ENCODE peak calls at places on chromosomes 7 and 10, in nine cellular contexts. O is NCI-H1092; F is GM06990; B is stimulated activated CD8-positive, alpha-beta memory T cell treated with anti-CD3 and anti-CD28 coated beads, Interleukin-7, amount 100 ng/mL, for 4 hours; C is OCI-LY7; M is left lung; R is endothelial cell; Z is NCI-H510A treated with DMSO at 0.1 percent for 48 hours; S is mesothelial cell of epicardium. A is an unnamed sample.

GRCh38 chr7:100942038-100942774 is 7.1 kb upstream of the MUC3A start:
- DNase-seq in O (no peak), F (no peak), B (no peak), C (no peak), M (no peak), R (no peak), Z (no peak), S (no peak), A (no peak)

GRCh38 chr7:81081626-81082025 is 162.8 kb upstream of the SEMA3C start:
- DNase-seq in O (no peak), F (no peak), B (no peak), C (no peak), M (no peak), R (no peak), Z (no peak), S (no peak), A (no peak)

GRCh38 chr10:43002596-43002995 is 74.3 kb upstream of the RET start:
- DNase-seq in O (no peak), F (no peak), B (no peak), C (no peak), M (no peak), R (no peak), Z (no peak), S (no peak), A (no peak)

GRCh38 chr10:132145002-132145401 is 41.7 kb upstream of the DPYSL4 start:
- DNase-seq in O (no peak), F (no peak), B (no peak), C (no peak), M (no peak), R (no peak), Z (no peak), S (no peak), A (no peak)

GRCh38 chr7:96183163-96183562 is 138.7 kb downstream of the SLC25A13 start:
- DNase-seq in O (no peak), F (no peak), B (no peak), C (no peak), M (no peak), R (no peak), Z (no peak), S (no peak), A (no peak)

GRCh38 chr10:110226926-110227641 is 19.7 kb downstream of the MXI1 start:
- DNase-seq in O (peak; percentile 60), F (peak; percentile 63), B (peak; percentile 77), C (no peak), M (peak; percentile 78), R (peak; percentile 28), Z (no peak), S (peak; percentile 71), A (no peak)

GRCh38 chr7:139623518-139623917 is 100.0 kb downstream of the CLEC2L start:
- DNase-seq in O (no peak), F (no peak), B (no peak), C (peak; percentile 7), M (no peak), R (no peak), Z (no peak), S (no peak), A (no peak)

GRCh38 chr10:75211007-75211735 is 575 bp downstream of the VDAC2 start:
- DNase-seq in O (no peak), F (no peak), B (no peak), C (peak; percentile 47), M (peak; percentile 39), R (no peak), Z (no peak), S (no peak), A (no peak)

GRCh38 chr7:101527844-101528667 is 101.0 kb downstream of the MYL10 start:
- DNase-seq in O (no peak), F (no peak), B (no peak), C (no peak), M (peak; percentile 51), R (no peak), Z (no peak), S (no peak), A (no peak)

GRCh38 chr10:8130973-8131911 is 76.8 kb downstream of the GATA3 start:
- DNase-seq in O (no peak), F (peak; percentile 78), B (no peak), C (no peak), M (no peak), R (no peak), Z (no peak), S (no peak), A (no peak)

GRCh38 chr7:95684037-95684436 is 87.7 kb upstream of the PDK4 start:
- DNase-seq in O (no peak), F (no peak), B (no peak), C (no peak), M (no peak), R (no peak), Z (peak; percentile 41), S (no peak), A (no peak)

GRCh38 chr10:13990392-13990805 is 340.3 kb downstream of the FRMD4A start:
- DNase-seq in O (no peak), F (no peak), B (no peak), C (no peak), M (no peak), R (peak; percentile 65), Z (no peak), S (no peak), A (no peak)

GRCh38 chr7:98875501-98875900 is 2.8 kb upstream of the TRRAP start:
- DNase-seq in O (no peak), F (no peak), B (no peak), C (no peak), M (no peak), R (no peak), Z (no peak), S (no peak), A (no peak)

GRCh38 chr7:28811990-28812389 is 146.1 kb downstream of the TRIL start:
- DNase-seq in O (no peak), F (no peak), B (no peak), C (no peak), M (no peak), R (no peak), Z (no peak), S (no peak), A (no peak)

GRCh38 chr10:69217119-69217754 is 2.9 kb upstream of the HKDC1 start:
- DNase-seq in O (no peak), F (no peak), B (no peak), C (no peak), M (no peak), R (no peak), Z (no peak), S (no peak), A (no peak)

GRCh38 chr10:3538850-3539531 is 246.0 kb downstream of the KLF6 start:
- DNase-seq in O (peak; percentile 15), F (no peak), B (peak; percentile 17), C (no peak), M (peak; percentile 67), R (no peak), Z (peak; percentile 5), S (no peak), A (no peak)

GRCh38 chr7:101564778-101565211 is 64.3 kb downstream of the MYL10 start:
- DNase-seq in O (no peak), F (no peak), B (no peak), C (no peak), M (no peak), R (no peak), Z (no peak), S (no peak), A (no peak)

GRCh38 chr7:25389489-25390106 is 161.3 kb upstream of the NPVF start:
- DNase-seq in O (peak; percentile 71), F (no peak), B (no peak), C (peak; percentile 50), M (no peak), R (peak; percentile 35), Z (peak; percentile 67), S (no peak), A (no peak)

GRCh38 chr10:84818956-84819355 is 490.6 kb downstream of the CCSER2 start:
- DNase-seq in O (peak; percentile 13), F (no peak), B (no peak), C (no peak), M (no peak), R (no peak), Z (peak; percentile 37), S (no peak), A (no peak)

GRCh38 chr10:4691301-4691700 is 134.7 kb upstream of the AKR1E2 start:
- DNase-seq in O (no peak), F (no peak), B (no peak), C (no peak), M (no peak), R (no peak), Z (no peak), S (no peak), A (no peak)

GRCh38 chr10:3764626-3765375 is 20.2 kb downstream of the KLF6 start:
- DNase-seq in O (no peak), F (no peak), B (no peak), C (peak; percentile 15), M (no peak), R (no peak), Z (no peak), S (no peak), A (no peak)